ENCODE peak calls at places on chromosomes 6 and 20, in four cellular contexts. One of them, this sample, is unnamed.

GRCh38 chr20:48352042-48352441 is 475.8 kb downstream of the PREX1 start:
- DNase-seq in IMR-90: no peak
- DNase-seq in NCI-H1436: no peak
- DNase-seq in omental fat pad: no peak
- DNase-seq in this sample: no peak

GRCh38 chr6:139595183-139595582 is 220.7 kb upstream of the CITED2 start:
- DNase-seq in omental fat pad: no peak
- DNase-seq in IMR-90: peak; percentile 65
- DNase-seq in NCI-H1436: no peak
- DNase-seq in this sample: peak; percentile 68

GRCh38 chr6:67896476-67896875 is 738.6 kb upstream of the ADGRB3 start:
- DNase-seq in omental fat pad: no peak
- DNase-seq in NCI-H1436: no peak
- DNase-seq in IMR-90: no peak
- DNase-seq in this sample: no peak

GRCh38 chr6:111975501-111975900 is 78.4 kb upstream of the CCN6 start:
- DNase-seq in NCI-H1436: no peak
- DNase-seq in IMR-90: no peak
- DNase-seq in omental fat pad: no peak
- DNase-seq in this sample: no peak

GRCh38 chr6:81751388-81752083 is 945 bp downstream of the TENT5A start:
- DNase-seq in NCI-H1436: no peak
- DNase-seq in IMR-90: peak; percentile 38
- DNase-seq in omental fat pad: no peak
- DNase-seq in this sample: peak; percentile 29

GRCh38 chr6:131765081-131765852 is 42.6 kb upstream of the ENPP1 start:
- DNase-seq in NCI-H1436: no peak
- DNase-seq in IMR-90: peak; percentile 74
- DNase-seq in omental fat pad: no peak
- DNase-seq in this sample: peak; percentile 92

GRCh38 chr20:56350842-56351241 is 7.9 kb upstream of the FAM210B start:
- DNase-seq in NCI-H1436: no peak
- DNase-seq in omental fat pad: no peak
- DNase-seq in IMR-90: peak; percentile 73
- DNase-seq in this sample: peak; percentile 58

GRCh38 chr20:45836841-45837240 is 3.2 kb downstream of the SNX21 start:
- DNase-seq in IMR-90: no peak
- DNase-seq in omental fat pad: no peak
- DNase-seq in NCI-H1436: no peak
- DNase-seq in this sample: no peak

GRCh38 chr20:34581341-34582189 is 23.0 kb downstream of the MAP1LC3A start:
- DNase-seq in omental fat pad: no peak
- DNase-seq in IMR-90: peak; percentile 70
- DNase-seq in NCI-H1436: no peak
- DNase-seq in this sample: peak; percentile 58

GRCh38 chr6:105272783-105273182 is 93.0 kb upstream of the POPDC3 start:
- DNase-seq in IMR-90: peak; percentile 44
- DNase-seq in omental fat pad: no peak
- DNase-seq in NCI-H1436: no peak
- DNase-seq in this sample: no peak

GRCh38 chr6:107330190-107330589 is 129.2 kb downstream of the PDSS2 start:
- DNase-seq in IMR-90: no peak
- DNase-seq in NCI-H1436: no peak
- DNase-seq in omental fat pad: no peak
- DNase-seq in this sample: no peak

GRCh38 chr20:49948809-49949507 is 12.8 kb downstream of the RNF114 start:
- DNase-seq in NCI-H1436: no peak
- DNase-seq in IMR-90: peak; percentile 99
- DNase-seq in omental fat pad: no peak
- DNase-seq in this sample: peak; percentile 97

GRCh38 chr20:20452254-20452676 is 84.4 kb downstream of the INSM1 start:
- DNase-seq in omental fat pad: no peak
- DNase-seq in IMR-90: peak; percentile 78
- DNase-seq in NCI-H1436: peak; percentile 75
- DNase-seq in this sample: peak; percentile 80

GRCh38 chr6:48889429-48889828 is 573.6 kb downstream of the MMUT start:
- DNase-seq in IMR-90: no peak
- DNase-seq in NCI-H1436: no peak
- DNase-seq in omental fat pad: no peak
- DNase-seq in this sample: no peak

GRCh38 chr6:169962604-169963469 is 211.4 kb downstream of the ERMARD start:
- DNase-seq in omental fat pad: no peak
- DNase-seq in IMR-90: no peak
- DNase-seq in NCI-H1436: no peak
- DNase-seq in this sample: no peak

This sample was measured in astrocyte.